ENCODE peak calls at places on chromosomes 5 and 9, in seven cellular contexts. S is omental fat pad; E is GM12865; N is NCI-H345; D is activated effector memory CD4-positive, alpha-beta T cell treated with Interleukin-2 at 50 U/mL for 16 hours; H is GM12891; K is GM10248. W is an unnamed sample.

GRCh38 chr9:68678430-68678829 is 26.6 kb upstream of the PIP5K1B start:
- DNase-seq in N (no peak), D (no peak), E (peak; percentile 60), K (peak; percentile 24), S (no peak), H (no peak), W (no peak)

GRCh38 chr5:76757049-76757448 is 41.1 kb downstream of the F2R start:
- DNase-seq in D (no peak), K (no peak), H (no peak), S (no peak), N (no peak), E (no peak), W (no peak)

GRCh38 chr9:91825866-91826265 is 124.2 kb downstream of the ROR2 start:
- DNase-seq in H (no peak), D (no peak), K (no peak), N (no peak), E (no peak), S (no peak), W (no peak)

GRCh38 chr5:91024727-91025126 is 358.4 kb downstream of the ARRDC3 start:
- DNase-seq in N (peak; percentile 38), E (no peak), H (no peak), D (no peak), S (no peak), K (no peak), W (no peak)

GRCh38 chr5:151036556-151036955 is 16.2 kb downstream of the GPX3 start:
- DNase-seq in E (no peak), S (no peak), N (peak; percentile 73), D (no peak), K (no peak), H (no peak), W (peak; percentile 28)

GRCh38 chr5:18264126-18264882 is 630.0 kb downstream of the TAF11L14 start:
- DNase-seq in K (no peak), H (no peak), D (no peak), S (no peak), N (no peak), E (no peak), W (no peak)

GRCh38 chr5:169164481-169164925 is 136.4 kb downstream of the SLIT3 start:
- DNase-seq in N (no peak), H (no peak), S (no peak), K (no peak), E (no peak), D (no peak), W (no peak)

GRCh38 chr9:96331236-96331947 is 29.4 kb upstream of the HSD17B3 start:
- DNase-seq in H (no peak), E (no peak), K (no peak), S (no peak), D (no peak), N (no peak), W (no peak)

GRCh38 chr9:123349691-123350480 is 6.1 kb upstream of the CRB2 start:
- DNase-seq in N (peak; percentile 63), D (peak; percentile 32), H (peak; percentile 80), S (no peak), E (peak; percentile 77), K (peak; percentile 83), W (peak; percentile 19)

GRCh38 chr5:148685520-148686134 is 31.3 kb upstream of the HTR4 start:
- DNase-seq in S (no peak), K (no peak), E (no peak), N (no peak), H (no peak), D (no peak), W (no peak)

GRCh38 chr9:90061187-90061586 is 456.4 kb downstream of the GADD45G start:
- DNase-seq in S (no peak), K (no peak), N (no peak), H (no peak), D (no peak), E (no peak), W (no peak)

GRCh38 chr5:168215646-168216045 is 75.8 kb upstream of the WWC1 start:
- DNase-seq in K (no peak), E (no peak), S (no peak), D (no peak), N (no peak), H (no peak), W (no peak)

GRCh38 chr9:94805585-94805984 is 79.1 kb downstream of the AOPEP start:
- DNase-seq in E (no peak), S (no peak), N (no peak), K (no peak), D (no peak), H (no peak), W (no peak)

GRCh38 chr5:23742701-23743100 is 235.3 kb downstream of the PRDM9 start:
- DNase-seq in K (no peak), S (no peak), H (no peak), D (no peak), N (no peak), E (no peak), W (no peak)

W was measured in NCI-H2171.